ENCODE peak calls at places on chromosomes 6 and 20, in five cellular contexts. One of them, this sample, is unnamed.

GRCh38 chr20:24100370-24101011 is 111.9 kb upstream of the GGTLC1 start:
- DNase-seq in fibroblast of lung: peak; percentile 51
- DNase-seq in hepatocyte: peak; percentile 84
- DNase-seq in Karpas-422: peak; percentile 85
- DNase-seq in GM23248: peak; percentile 73
- DNase-seq in this sample: no peak

GRCh38 chr6:35034411-35035171 is 106.5 kb downstream of the TCP11 start:
- DNase-seq in fibroblast of lung: peak; percentile 18
- DNase-seq in hepatocyte: no peak
- DNase-seq in Karpas-422: no peak
- DNase-seq in GM23248: peak; percentile 68
- DNase-seq in this sample: no peak

GRCh38 chr20:17761612-17762011 is 61.8 kb downstream of the BANF2 start:
- DNase-seq in fibroblast of lung: no peak
- DNase-seq in hepatocyte: no peak
- DNase-seq in Karpas-422: peak; percentile 46
- DNase-seq in GM23248: peak; percentile 16
- DNase-seq in this sample: no peak

GRCh38 chr20:53959849-53960585 is 110.4 kb downstream of the BCAS1 start:
- DNase-seq in fibroblast of lung: peak; percentile 15
- DNase-seq in hepatocyte: no peak
- DNase-seq in Karpas-422: no peak
- DNase-seq in GM23248: peak; percentile 79
- DNase-seq in this sample: peak; percentile 62

GRCh38 chr6:134152767-134153485 is 100.5 kb upstream of the SLC2A12 start:
- DNase-seq in fibroblast of lung: no peak
- DNase-seq in hepatocyte: no peak
- DNase-seq in Karpas-422: no peak
- DNase-seq in GM23248: no peak
- DNase-seq in this sample: no peak

GRCh38 chr6:66883453-66883852 is 1176.4 kb upstream of the EYS start:
- DNase-seq in fibroblast of lung: no peak
- DNase-seq in hepatocyte: no peak
- DNase-seq in Karpas-422: no peak
- DNase-seq in GM23248: no peak
- DNase-seq in this sample: no peak

GRCh38 chr6:108850669-108851467 is 2.6 kb downstream of the ARMC2 start:
- DNase-seq in fibroblast of lung: peak; percentile 45
- DNase-seq in hepatocyte: no peak
- DNase-seq in Karpas-422: no peak
- DNase-seq in GM23248: no peak
- DNase-seq in this sample: no peak

GRCh38 chr6:158409451-158409850 is 97.2 kb downstream of the TULP4 start:
- DNase-seq in fibroblast of lung: peak; percentile 72
- DNase-seq in hepatocyte: no peak
- DNase-seq in Karpas-422: no peak
- DNase-seq in GM23248: peak; percentile 48
- DNase-seq in this sample: no peak

GRCh38 chr6:167533851-167534250 is 209.0 kb downstream of the TTLL2 start:
- DNase-seq in fibroblast of lung: no peak
- DNase-seq in hepatocyte: no peak
- DNase-seq in Karpas-422: no peak
- DNase-seq in GM23248: no peak
- DNase-seq in this sample: no peak

GRCh38 chr6:141401168-141401567 is 731.6 kb upstream of the GJE1 start:
- DNase-seq in fibroblast of lung: peak; percentile 55
- DNase-seq in hepatocyte: no peak
- DNase-seq in Karpas-422: no peak
- DNase-seq in GM23248: peak; percentile 12
- DNase-seq in this sample: no peak

GRCh38 chr6:145031962-145032361 is 703.4 kb downstream of the EPM2A start:
- DNase-seq in fibroblast of lung: no peak
- DNase-seq in hepatocyte: no peak
- DNase-seq in Karpas-422: no peak
- DNase-seq in GM23248: no peak
- DNase-seq in this sample: no peak

GRCh38 chr6:138035070-138035469 is 72.1 kb downstream of the PERP start:
- DNase-seq in fibroblast of lung: no peak
- DNase-seq in hepatocyte: no peak
- DNase-seq in Karpas-422: no peak
- DNase-seq in GM23248: no peak
- DNase-seq in this sample: no peak

GRCh38 chr20:61387961-61388360 is 135.9 kb downstream of the CDH4 start:
- DNase-seq in fibroblast of lung: no peak
- DNase-seq in hepatocyte: no peak
- DNase-seq in Karpas-422: no peak
- DNase-seq in GM23248: no peak
- DNase-seq in this sample: no peak

GRCh38 chr6:2719053-2719375 is 31.7 kb downstream of the MYLK4 start:
- DNase-seq in fibroblast of lung: no peak
- DNase-seq in hepatocyte: no peak
- DNase-seq in Karpas-422: no peak
- DNase-seq in GM23248: no peak
- DNase-seq in this sample: no peak

GRCh38 chr6:37624606-37625574 is 72.8 kb downstream of the MDGA1 start:
- DNase-seq in fibroblast of lung: peak; percentile 39
- DNase-seq in hepatocyte: no peak
- DNase-seq in Karpas-422: no peak
- DNase-seq in GM23248: peak; percentile 71
- DNase-seq in this sample: peak; percentile 90

GRCh38 chr6:3665608-3666007 is 85.9 kb downstream of the PXDC1 start:
- DNase-seq in fibroblast of lung: no peak
- DNase-seq in hepatocyte: no peak
- DNase-seq in Karpas-422: peak; percentile 27
- DNase-seq in GM23248: no peak
- DNase-seq in this sample: no peak

GRCh38 chr20:8400461-8400860 is 268.4 kb downstream of the PLCB1 start:
- DNase-seq in fibroblast of lung: no peak
- DNase-seq in hepatocyte: no peak
- DNase-seq in Karpas-422: no peak
- DNase-seq in GM23248: no peak
- DNase-seq in this sample: no peak

GRCh38 chr6:99219788-99220187 is 129.7 kb downstream of the FAXC start:
- DNase-seq in fibroblast of lung: no peak
- DNase-seq in hepatocyte: peak; percentile 49
- DNase-seq in Karpas-422: peak; percentile 48
- DNase-seq in GM23248: no peak
- DNase-seq in this sample: no peak

GRCh38 chr6:142569676-142570075 is 267.9 kb downstream of the ADGRG6 start:
- DNase-seq in fibroblast of lung: no peak
- DNase-seq in hepatocyte: no peak
- DNase-seq in Karpas-422: no peak
- DNase-seq in GM23248: peak; percentile 35
- DNase-seq in this sample: no peak

GRCh38 chr6:127855542-127856159 is 45.2 kb downstream of the THEMIS start:
- DNase-seq in fibroblast of lung: peak; percentile 64
- DNase-seq in hepatocyte: peak; percentile 46
- DNase-seq in Karpas-422: no peak
- DNase-seq in GM23248: peak; percentile 54
- DNase-seq in this sample: peak; percentile 2

GRCh38 chr6:134035823-134036296 is 16.6 kb downstream of the SLC2A12 start:
- DNase-seq in fibroblast of lung: peak; percentile 59
- DNase-seq in hepatocyte: peak; percentile 15
- DNase-seq in Karpas-422: no peak
- DNase-seq in GM23248: peak; percentile 67
- DNase-seq in this sample: no peak

GRCh38 chr20:44056010-44056698 is 130.8 kb downstream of the JPH2 start:
- DNase-seq in fibroblast of lung: no peak
- DNase-seq in hepatocyte: peak; percentile 33
- DNase-seq in Karpas-422: no peak
- DNase-seq in GM23248: no peak
- DNase-seq in this sample: peak; percentile 91

GRCh38 chr6:111823831-111824607 is 49.2 kb downstream of the FYN start:
- DNase-seq in fibroblast of lung: peak; percentile 85
- DNase-seq in hepatocyte: no peak
- DNase-seq in Karpas-422: no peak
- DNase-seq in GM23248: peak; percentile 77
- DNase-seq in this sample: peak; percentile 90

GRCh38 chr6:13278991-13279390 is 49.3 kb downstream of the TBC1D7 start:
- DNase-seq in fibroblast of lung: no peak
- DNase-seq in hepatocyte: no peak
- DNase-seq in Karpas-422: no peak
- DNase-seq in GM23248: peak; percentile 92
- DNase-seq in this sample: no peak

GRCh38 chr6:36028088-36028886 is 679 bp downstream of the MAPK14 start:
- DNase-seq in fibroblast of lung: peak; percentile 10
- DNase-seq in hepatocyte: peak; percentile 67
- DNase-seq in Karpas-422: peak; percentile 73
- DNase-seq in GM23248: peak; percentile 60
- DNase-seq in this sample: peak; percentile 74

GRCh38 chr6:93468291-93468690 is 48.9 kb upstream of the EPHA7 start:
- DNase-seq in fibroblast of lung: peak; percentile 69
- DNase-seq in hepatocyte: peak; percentile 13
- DNase-seq in Karpas-422: no peak
- DNase-seq in GM23248: no peak
- DNase-seq in this sample: no peak

GRCh38 chr6:101090281-101090680 is 209.2 kb upstream of the ASCC3 start:
- DNase-seq in fibroblast of lung: no peak
- DNase-seq in hepatocyte: no peak
- DNase-seq in Karpas-422: no peak
- DNase-seq in GM23248: no peak
- DNase-seq in this sample: no peak

GRCh38 chr6:113631616-113632015 is 225.5 kb upstream of the MARCKS start:
- DNase-seq in fibroblast of lung: no peak
- DNase-seq in hepatocyte: no peak
- DNase-seq in Karpas-422: no peak
- DNase-seq in GM23248: peak; percentile 24
- DNase-seq in this sample: no peak

GRCh38 chr20:10562929-10563328 is 110.9 kb downstream of the JAG1 start:
- DNase-seq in fibroblast of lung: no peak
- DNase-seq in hepatocyte: no peak
- DNase-seq in Karpas-422: peak; percentile 54
- DNase-seq in GM23248: no peak
- DNase-seq in this sample: no peak

GRCh38 chr20:63847374-63848002 is 13.8 kb upstream of the ABHD16B start:
- DNase-seq in fibroblast of lung: no peak
- DNase-seq in hepatocyte: no peak
- DNase-seq in Karpas-422: no peak
- DNase-seq in GM23248: no peak
- DNase-seq in this sample: peak; percentile 65

GRCh38 chr6:73577605-73578160 is 56.9 kb upstream of the EEF1A1 start:
- DNase-seq in fibroblast of lung: no peak
- DNase-seq in hepatocyte: no peak
- DNase-seq in Karpas-422: no peak
- DNase-seq in GM23248: no peak
- DNase-seq in this sample: peak; percentile 37

GRCh38 chr6:73579389-73579788 is 58.6 kb upstream of the EEF1A1 start:
- DNase-seq in fibroblast of lung: no peak
- DNase-seq in hepatocyte: no peak
- DNase-seq in Karpas-422: no peak
- DNase-seq in GM23248: no peak
- DNase-seq in this sample: no peak

GRCh38 chr6:73579851-73580246 is 59.0 kb upstream of the EEF1A1 start:
- DNase-seq in fibroblast of lung: peak; percentile 98
- DNase-seq in hepatocyte: peak; percentile 70
- DNase-seq in Karpas-422: no peak
- DNase-seq in GM23248: peak; percentile 92
- DNase-seq in this sample: peak; percentile 86

GRCh38 chr6:73581293-73581692 is 60.5 kb upstream of the EEF1A1 start:
- DNase-seq in fibroblast of lung: no peak
- DNase-seq in hepatocyte: no peak
- DNase-seq in Karpas-422: no peak
- DNase-seq in GM23248: no peak
- DNase-seq in this sample: no peak

DNA sequence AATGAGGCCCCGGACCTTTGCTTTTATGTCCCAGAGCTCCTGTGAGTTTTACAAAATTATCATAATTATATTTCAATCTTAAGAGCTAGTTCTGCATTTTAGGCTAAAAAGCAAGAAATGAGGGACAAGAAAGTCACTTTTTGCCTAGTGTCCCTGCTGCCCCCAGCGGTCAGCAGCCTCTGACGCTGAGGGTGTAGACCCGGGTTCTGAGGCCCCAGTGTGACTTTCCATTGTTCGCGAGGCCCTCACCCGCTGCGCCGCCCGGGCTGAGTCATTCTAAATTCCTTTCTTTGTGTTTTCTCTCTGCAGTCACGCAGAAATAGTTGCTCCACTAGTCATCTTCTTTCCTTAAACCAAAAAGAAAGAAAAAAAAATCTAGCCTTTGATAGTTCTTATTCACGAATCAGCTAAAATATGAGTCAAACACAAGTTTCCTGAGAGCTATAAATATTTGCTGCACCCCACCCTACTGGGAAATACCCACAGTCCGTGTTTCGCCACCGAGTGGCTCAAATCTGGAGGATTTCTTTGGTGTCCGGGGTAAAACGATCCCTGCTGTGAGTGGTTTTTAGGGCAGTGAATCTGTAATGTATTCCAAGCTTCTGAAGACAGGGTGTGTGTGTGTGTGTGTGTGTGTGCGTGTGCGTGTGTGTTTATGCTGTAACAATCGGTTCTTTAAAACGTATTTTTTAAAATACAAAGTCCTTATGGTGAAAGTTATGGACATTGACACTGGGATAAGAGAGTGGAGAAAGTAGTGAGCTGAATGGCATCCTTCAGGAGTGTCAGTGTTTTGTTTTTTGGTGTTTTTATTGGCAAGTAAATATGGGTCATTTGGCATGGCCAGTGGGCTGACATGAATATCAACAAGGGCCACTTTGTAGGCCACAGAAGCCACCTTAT is 59.7 kb upstream of the EEF1A1 start:
- DNase-seq in fibroblast of lung: peak; percentile 99
- DNase-seq in hepatocyte: peak; percentile 94
- DNase-seq in Karpas-422: no peak
- DNase-seq in GM23248: peak; percentile 99
- DNase-seq in this sample: peak; percentile 90
- H2AFZ ChIP-seq in fibroblast of lung: no peak overlapping the region
- H2AFZ ChIP-seq in hepatocyte: peak overlapping the region; percentile 15
- H2AFZ ChIP-seq in Karpas-422: no peak overlapping the region
- H2AFZ ChIP-seq in GM23248: peak overlapping the region; percentile 41
- H2AFZ ChIP-seq in this sample: peak overlapping the region; percentile 68

GRCh38 chr20:58847483-58847882 is 3.2 kb downstream of the GNAS-AS1 start:
- DNase-seq in fibroblast of lung: no peak
- DNase-seq in hepatocyte: no peak
- DNase-seq in Karpas-422: no peak
- DNase-seq in GM23248: no peak
- DNase-seq in this sample: no peak
- H3K4me2 ChIP-seq in fibroblast of lung: no peak overlapping the region
- H3K4me2 ChIP-seq in hepatocyte: no peak overlapping the region
- H3K4me2 ChIP-seq in Karpas-422: no peak overlapping the region
- H3K4me2 ChIP-seq in GM23248: no peak overlapping the region
- H3K4me2 ChIP-seq in this sample: no peak overlapping the region

DNA sequence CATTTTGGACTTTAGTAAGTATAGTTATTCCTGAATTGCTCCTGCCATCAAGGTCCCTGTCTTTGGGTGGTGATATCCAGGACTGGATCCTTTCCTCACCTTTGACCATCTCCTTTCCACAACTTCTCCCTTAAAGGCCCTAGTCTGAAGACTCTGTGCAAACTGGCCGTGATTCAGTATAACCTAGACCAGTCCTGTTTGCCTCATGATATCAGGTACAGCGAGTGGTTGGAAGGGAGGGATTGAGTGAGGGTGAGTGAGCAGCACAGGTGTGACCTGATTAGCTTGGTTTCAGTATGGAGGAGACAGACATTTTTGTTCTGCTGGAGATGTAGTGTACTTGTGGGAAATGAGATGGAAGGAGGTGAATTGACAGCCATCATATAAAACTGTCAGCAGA is 2.3 kb upstream of the RRP36 start:
- DNase-seq in fibroblast of lung: no peak
- DNase-seq in hepatocyte: no peak
- DNase-seq in Karpas-422: peak; percentile 37
- DNase-seq in GM23248: no peak
- DNase-seq in this sample: peak; percentile 63
- H3K79me2 ChIP-seq in fibroblast of lung: peaks cover 58% of the 10 kb centered on the region
- H3K79me2 ChIP-seq in hepatocyte: peaks cover 66% of the 10 kb centered on the region
- H3K79me2 ChIP-seq in Karpas-422: peaks cover 54% of the 10 kb centered on the region
- H3K79me2 ChIP-seq in GM23248: peaks cover 88% of the 10 kb centered on the region
- H3K79me2 ChIP-seq in this sample: peaks cover 85% of the 10 kb centered on the region

GRCh38 chr6:39208233-39208720 is 21.0 kb downstream of the KCNK5 start:
- DNase-seq in fibroblast of lung: no peak
- DNase-seq in hepatocyte: no peak
- DNase-seq in Karpas-422: no peak
- DNase-seq in GM23248: no peak
- DNase-seq in this sample: no peak
- H2AFZ ChIP-seq in fibroblast of lung: no peak overlapping the region
- H2AFZ ChIP-seq in hepatocyte: no peak overlapping the region
- H2AFZ ChIP-seq in Karpas-422: no peak overlapping the region
- H2AFZ ChIP-seq in GM23248: no peak overlapping the region
- H2AFZ ChIP-seq in this sample: no peak overlapping the region

This sample was measured in osteoblast.